ENCODE peak calls at places on chromosomes 4 and X, in five cellular contexts. P, V, Z, O and I are unnamed samples. For H3K4me1, the result is how much of the 10 kb centered on the place peaks cover.

GRCh38 chr4:17098946-17099345 is 200.5 kb upstream of the LDB2 start:
- DNase-seq in O (no peak), P (no peak), Z (no peak), V (no peak), I (no peak)

GRCh38 chr4:152848508-152848907 is 68.8 kb downstream of the ARFIP1 start:
- DNase-seq in V (no peak), P (no peak), Z (no peak), O (no peak), I (no peak)

GRCh38 chr4:139453041-139453370 is 915 bp upstream of the RAB33B start:
- DNase-seq in V (no peak), P (peak), O (peak), Z (no peak), I (no peak)

GRCh38 chr4:117137143-117137542 is 51.8 kb upstream of the TRAM1L1 start:
- DNase-seq in V (no peak), P (no peak), Z (no peak), O (no peak), I (no peak)

GRCh38 chrX:1167466-1167865 is 45.0 kb downstream of the CRLF2 start:
- DNase-seq in P (no peak), V (no peak), Z (no peak), O (no peak), I (no peak)

GRCh38 chrX:72347366-72347765 is 41.7 kb upstream of the CITED1 start:
- DNase-seq in Z (no peak), V (no peak), O (no peak), P (no peak), I (no peak)

GRCh38 chr4:168522829-168523228 is 26.0 kb downstream of the PALLD start:
- DNase-seq in O (no peak), P (no peak), Z (no peak), V (no peak), I (no peak)

GRCh38 chrX:12610079-12610478 is 181.1 kb upstream of the PRPS2 start:
- DNase-seq in O (no peak), V (no peak), Z (no peak), P (no peak), I (no peak)

GRCh38 chr4:152009046-152009445 is 248.2 kb upstream of the GATB start:
- DNase-seq in Z (no peak), O (no peak), V (no peak), P (no peak), I (no peak)

DNA sequence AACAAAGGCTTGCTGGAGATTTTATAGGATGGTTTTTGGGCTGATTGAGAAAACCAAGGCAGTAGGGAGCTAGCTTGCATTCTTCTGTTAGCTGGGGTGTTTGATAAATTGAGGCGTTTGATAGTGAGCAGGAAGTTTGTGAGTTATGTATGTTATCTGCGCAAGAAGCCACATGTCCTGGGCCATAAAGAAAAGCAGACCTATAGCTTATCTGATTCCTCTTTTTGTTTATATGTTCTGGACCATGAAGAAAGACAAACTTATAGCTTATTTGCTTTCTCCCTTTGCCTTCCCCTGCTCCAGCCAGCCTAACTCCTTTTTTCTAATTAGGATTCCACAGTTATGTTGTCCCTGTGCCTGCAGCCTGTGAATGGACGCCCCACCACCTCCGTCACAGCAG is 9.2 kb downstream of the HNRNPH2 start:
- DNase-seq in O (no peak), P (no peak), Z (no peak), V (no peak), I (no peak)
- H3K27ac ChIP-seq in O (no peak), P (no peak), Z (no peak), V (peak), I (no peak)

DNA sequence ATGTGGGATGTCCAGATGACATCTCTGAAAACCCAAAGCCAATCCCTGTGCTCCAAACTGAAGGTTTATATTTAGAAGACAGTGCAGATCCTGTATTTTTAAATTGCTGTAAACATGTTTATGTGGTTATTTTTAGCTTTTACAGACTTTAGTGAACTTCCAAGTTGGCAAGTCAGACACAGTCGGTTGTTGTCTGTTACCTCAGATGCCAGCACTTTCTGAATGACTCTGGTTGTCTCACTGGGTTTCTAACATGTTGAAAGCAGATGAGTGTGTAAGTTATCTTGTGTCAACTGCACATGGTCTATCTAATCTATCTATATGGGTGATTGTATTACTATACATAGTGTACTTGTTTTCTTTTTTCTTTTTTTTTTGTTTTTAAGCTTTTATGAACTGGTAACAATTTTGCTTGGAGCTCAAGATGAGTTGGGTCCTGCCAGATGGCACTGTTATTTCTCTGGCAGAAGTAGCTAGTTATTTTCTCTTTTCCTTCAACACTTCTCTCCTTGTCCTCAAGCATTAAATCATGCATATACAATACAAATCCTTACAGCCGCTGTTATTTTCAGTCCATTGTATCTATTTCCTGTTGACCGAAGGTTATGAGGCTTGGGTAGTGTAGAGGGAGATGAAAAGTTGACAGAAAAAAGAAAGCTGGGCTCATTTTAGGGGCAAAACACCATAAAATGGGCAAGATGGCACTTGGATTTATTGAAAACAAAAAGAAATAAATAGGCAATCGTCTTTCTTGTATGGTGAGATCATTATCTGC is 66.3 kb downstream of the GAB1 start:
- DNase-seq in Z (no peak), O (no peak), P (no peak), V (no peak), I (no peak)
- H3K4me1 ChIP-seq in Z (under half), O (under half), P (under half), V (under half), I (under half)

GRCh38 chr4:76681996-76682395 is 215.9 kb downstream of the SOWAHB start:
- DNase-seq in O (no peak), V (no peak), Z (no peak), P (no peak), I (no peak)

GRCh38 chr4:76687730-76688441 is 210.1 kb downstream of the SOWAHB start:
- DNase-seq in O (no peak), Z (no peak), P (no peak), V (peak), I (no peak)

GRCh38 chr4:76680934-76681333 is 217.0 kb downstream of the SOWAHB start:
- DNase-seq in P (no peak), O (no peak), V (no peak), Z (no peak), I (no peak)

GRCh38 chr4:76679691-76680090 is 218.3 kb downstream of the SOWAHB start:
- DNase-seq in O (no peak), V (peak), Z (no peak), P (no peak), I (no peak)

GRCh38 chr4:76683154-76683553 is 214.8 kb downstream of the SOWAHB start:
- DNase-seq in P (no peak), V (no peak), O (no peak), Z (no peak), I (no peak)
- H3K27ac ChIP-seq in P (no peak), V (no peak), O (no peak), Z (no peak), I (no peak)

DNA sequence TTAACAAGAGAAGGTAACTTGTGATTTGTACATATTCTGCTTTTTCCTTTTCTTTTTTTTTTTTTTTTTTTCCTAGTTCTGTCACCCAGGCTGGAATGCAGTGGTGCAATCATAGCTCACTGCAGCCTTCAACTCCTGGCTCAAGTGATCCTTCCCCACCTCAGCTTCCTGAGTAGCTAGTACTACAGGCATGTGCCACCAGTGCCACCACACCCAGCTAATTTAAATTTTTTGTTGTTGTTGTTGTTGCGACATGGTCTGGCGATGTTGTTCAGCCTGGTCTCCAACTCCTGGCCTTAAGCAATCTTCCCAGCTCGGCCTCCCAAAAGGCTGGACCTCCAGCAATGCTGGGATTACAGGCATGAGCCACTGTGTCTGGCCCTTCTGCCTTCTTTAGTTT is 1.5 kb upstream of the TACR3 start:
- DNase-seq in O (no peak), V (no peak), P (no peak), Z (no peak), I (no peak)
- H3K4me1 ChIP-seq in O (under half), V (under half), P (under half), Z (under half), I (under half)

DNA sequence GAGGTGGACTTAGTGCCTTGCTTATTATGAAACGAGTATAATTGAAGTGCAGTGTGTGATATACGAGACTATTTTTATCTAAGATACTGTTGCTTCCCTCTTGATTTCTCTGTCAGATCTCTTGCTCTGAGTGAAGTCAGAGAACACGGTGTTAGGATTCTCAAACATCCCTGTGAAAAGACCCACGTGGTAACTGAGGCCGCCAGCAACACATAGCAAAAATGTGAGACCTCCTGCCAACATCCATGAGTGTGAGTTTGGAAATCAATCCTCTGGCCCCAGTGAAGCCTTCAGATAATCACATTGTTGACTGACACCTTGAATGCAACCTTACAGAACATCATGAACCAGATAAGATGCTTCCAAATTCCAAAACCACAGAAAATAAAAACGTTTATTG is 954.4 kb downstream of the FAT4 start:
- DNase-seq in V (no peak), Z (no peak), P (no peak), O (no peak), I (no peak)
- H3K27ac ChIP-seq in V (no peak), Z (no peak), P (no peak), O (no peak), I (no peak)

DNA sequence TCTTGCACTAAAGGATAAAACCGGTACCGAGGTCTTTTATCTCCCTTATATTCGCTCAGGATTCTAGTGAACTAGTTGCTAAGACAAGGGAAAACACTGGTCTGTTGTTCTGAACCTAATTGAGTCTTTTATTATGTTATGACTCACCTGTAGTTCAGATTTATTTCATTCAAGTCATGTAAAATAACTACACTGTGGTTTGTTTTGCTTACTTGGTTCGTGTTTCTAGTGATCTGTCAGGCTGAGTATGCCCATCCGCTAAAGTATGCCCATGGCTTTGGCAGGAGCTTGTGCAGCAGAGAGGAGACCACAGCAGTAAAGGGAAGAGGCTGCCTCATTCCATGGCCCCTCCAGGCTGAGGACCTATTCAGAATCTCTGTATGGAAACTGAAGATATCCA is 126.1 kb downstream of the AFF1 start:
- DNase-seq in P (no peak), V (no peak), Z (no peak), O (no peak), I (no peak)
- H3K4me1 ChIP-seq in P (under half), V (under half), Z (under half), O (under half), I (under half)